ENCODE peak calls at places on chromosomes 11 and 22, in nine cellular contexts. One of them, this sample, is unnamed. For H3K9me2, the result is how much of the 10 kb centered on the place peaks cover.

GRCh38 chr11:85663080-85663729 is 1.7 kb downstream of the CREBZF start:
- DNase-seq in GM23338: no peak
- DNase-seq in GM23248: peak
- DNase-seq in OCI-LY7: peak
- DNase-seq in SK-N-SH: no peak
- DNase-seq in PC-3: no peak
- DNase-seq in HCT116: no peak
- DNase-seq in hepatocyte: peak
- DNase-seq in MM.1S: peak
- DNase-seq in this sample: no peak

GRCh38 chr11:69135420-69136363 is 20.0 kb upstream of the SMIM38 start:
- DNase-seq in GM23338: no peak
- DNase-seq in GM23248: no peak
- DNase-seq in OCI-LY7: no peak
- DNase-seq in SK-N-SH: no peak
- DNase-seq in PC-3: no peak
- DNase-seq in HCT116: no peak
- DNase-seq in hepatocyte: no peak
- DNase-seq in MM.1S: no peak
- DNase-seq in this sample: no peak

GRCh38 chr22:47802446-47802845 is 1040.0 kb downstream of the TBC1D22A start:
- DNase-seq in GM23338: no peak
- DNase-seq in GM23248: no peak
- DNase-seq in OCI-LY7: no peak
- DNase-seq in SK-N-SH: no peak
- DNase-seq in PC-3: no peak
- DNase-seq in HCT116: no peak
- DNase-seq in hepatocyte: no peak
- DNase-seq in MM.1S: no peak
- DNase-seq in this sample: no peak

GRCh38 chr11:111696556-111696955 is 69.6 kb downstream of the PPP2R1B start:
- DNase-seq in GM23338: no peak
- DNase-seq in GM23248: peak
- DNase-seq in OCI-LY7: no peak
- DNase-seq in SK-N-SH: no peak
- DNase-seq in PC-3: peak
- DNase-seq in HCT116: no peak
- DNase-seq in hepatocyte: no peak
- DNase-seq in MM.1S: no peak
- DNase-seq in this sample: no peak

GRCh38 chr22:46010177-46010867 is 33.4 kb upstream of the WNT7B start:
- DNase-seq in GM23338: no peak
- DNase-seq in GM23248: peak
- DNase-seq in OCI-LY7: no peak
- DNase-seq in SK-N-SH: no peak
- DNase-seq in PC-3: peak
- DNase-seq in HCT116: no peak
- DNase-seq in hepatocyte: no peak
- DNase-seq in MM.1S: peak
- DNase-seq in this sample: no peak

GRCh38 chr11:45234306-45235006 is 51.7 kb downstream of the SYT13 start:
- DNase-seq in GM23338: no peak
- DNase-seq in GM23248: no peak
- DNase-seq in OCI-LY7: no peak
- DNase-seq in SK-N-SH: no peak
- DNase-seq in PC-3: no peak
- DNase-seq in HCT116: no peak
- DNase-seq in hepatocyte: no peak
- DNase-seq in MM.1S: no peak
- DNase-seq in this sample: no peak

GRCh38 chr11:129846508-129847335 is 31.1 kb downstream of the TMEM45B start:
- DNase-seq in GM23338: no peak
- DNase-seq in GM23248: peak
- DNase-seq in OCI-LY7: peak
- DNase-seq in SK-N-SH: no peak
- DNase-seq in PC-3: peak
- DNase-seq in HCT116: no peak
- DNase-seq in hepatocyte: peak
- DNase-seq in MM.1S: peak
- DNase-seq in this sample: peak

GRCh38 chr11:72676874-72677341 is 2.7 kb upstream of the PDE2A start:
- DNase-seq in GM23338: peak
- DNase-seq in GM23248: peak
- DNase-seq in OCI-LY7: peak
- DNase-seq in SK-N-SH: no peak
- DNase-seq in PC-3: peak
- DNase-seq in HCT116: no peak
- DNase-seq in hepatocyte: peak
- DNase-seq in MM.1S: peak
- DNase-seq in this sample: no peak

GRCh38 chr22:38125038-38125610 is 14.6 kb upstream of the BAIAP2L2 start:
- DNase-seq in GM23338: no peak
- DNase-seq in GM23248: no peak
- DNase-seq in OCI-LY7: no peak
- DNase-seq in SK-N-SH: no peak
- DNase-seq in PC-3: no peak
- DNase-seq in HCT116: no peak
- DNase-seq in hepatocyte: no peak
- DNase-seq in MM.1S: no peak
- DNase-seq in this sample: no peak

GRCh38 chr11:34359548-34359891 is 1.7 kb upstream of the ABTB2 start:
- DNase-seq in GM23338: no peak
- DNase-seq in GM23248: no peak
- DNase-seq in OCI-LY7: no peak
- DNase-seq in SK-N-SH: peak
- DNase-seq in PC-3: no peak
- DNase-seq in HCT116: peak
- DNase-seq in hepatocyte: peak
- DNase-seq in MM.1S: no peak
- DNase-seq in this sample: no peak
- H3K9me2 ChIP-seq in GM23338: under half
- H3K9me2 ChIP-seq in GM23248: under half
- H3K9me2 ChIP-seq in OCI-LY7: under half
- H3K9me2 ChIP-seq in SK-N-SH: under half
- H3K9me2 ChIP-seq in PC-3: under half
- H3K9me2 ChIP-seq in HCT116: under half
- H3K9me2 ChIP-seq in hepatocyte: under half
- H3K9me2 ChIP-seq in MM.1S: under half
- H3K9me2 ChIP-seq in this sample: under half

GRCh38 chr22:27774200-27774599 is 27.4 kb downstream of the MN1 start:
- DNase-seq in GM23338: no peak
- DNase-seq in GM23248: no peak
- DNase-seq in OCI-LY7: no peak
- DNase-seq in SK-N-SH: no peak
- DNase-seq in PC-3: no peak
- DNase-seq in HCT116: no peak
- DNase-seq in hepatocyte: no peak
- DNase-seq in MM.1S: no peak
- DNase-seq in this sample: no peak

GRCh38 chr22:27775698-27776409 is 25.7 kb downstream of the MN1 start:
- DNase-seq in GM23338: peak
- DNase-seq in GM23248: no peak
- DNase-seq in OCI-LY7: no peak
- DNase-seq in SK-N-SH: peak
- DNase-seq in PC-3: no peak
- DNase-seq in HCT116: no peak
- DNase-seq in hepatocyte: no peak
- DNase-seq in MM.1S: no peak
- DNase-seq in this sample: no peak

GRCh38 chr22:27777128-27777527 is 24.4 kb downstream of the MN1 start:
- DNase-seq in GM23338: no peak
- DNase-seq in GM23248: peak
- DNase-seq in OCI-LY7: no peak
- DNase-seq in SK-N-SH: no peak
- DNase-seq in PC-3: no peak
- DNase-seq in HCT116: no peak
- DNase-seq in hepatocyte: no peak
- DNase-seq in MM.1S: no peak
- DNase-seq in this sample: no peak

GRCh38 chr22:27776410-27776958 is 25.1 kb downstream of the MN1 start:
- DNase-seq in GM23338: peak
- DNase-seq in GM23248: peak
- DNase-seq in OCI-LY7: no peak
- DNase-seq in SK-N-SH: peak
- DNase-seq in PC-3: no peak
- DNase-seq in HCT116: no peak
- DNase-seq in hepatocyte: no peak
- DNase-seq in MM.1S: no peak
- DNase-seq in this sample: no peak

DNA sequence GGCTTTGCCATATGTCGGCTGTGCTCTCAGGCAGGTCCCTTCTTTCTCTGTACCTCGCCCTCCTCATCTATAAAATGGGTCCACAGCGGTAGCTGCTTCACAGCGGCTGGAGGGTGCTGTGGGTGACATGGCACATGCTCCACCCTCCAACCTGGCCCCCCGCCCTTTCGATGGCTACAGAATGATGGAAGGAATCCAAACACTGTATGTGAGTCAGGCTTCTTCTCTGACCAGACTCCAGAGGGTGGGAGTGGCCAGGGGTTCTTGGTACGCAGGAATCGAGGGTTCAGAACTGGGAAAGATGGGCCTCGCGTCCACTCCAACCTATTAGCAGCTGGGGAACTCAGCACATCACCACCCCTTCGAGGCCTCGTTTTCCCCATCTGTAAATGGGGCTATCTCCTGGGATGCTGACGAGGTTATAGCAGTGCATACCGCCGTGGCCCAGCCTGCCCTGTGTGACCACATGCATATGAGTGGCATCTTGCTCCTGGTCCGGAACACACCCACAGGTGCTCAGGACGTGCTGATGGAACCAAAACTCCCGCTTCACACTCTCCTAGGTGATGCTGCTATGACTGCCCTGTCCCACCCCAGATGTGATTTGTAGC is 26.4 kb downstream of the MN1 start:
- DNase-seq in GM23338: no peak
- DNase-seq in GM23248: peak
- DNase-seq in OCI-LY7: no peak
- DNase-seq in SK-N-SH: no peak
- DNase-seq in PC-3: no peak
- DNase-seq in HCT116: no peak
- DNase-seq in hepatocyte: no peak
- DNase-seq in MM.1S: no peak
- DNase-seq in this sample: no peak
- H3K27ac ChIP-seq in GM23338: no peak
- H3K27ac ChIP-seq in GM23248: peak
- H3K27ac ChIP-seq in OCI-LY7: no peak
- H3K27ac ChIP-seq in SK-N-SH: no peak
- H3K27ac ChIP-seq in PC-3: no peak
- H3K27ac ChIP-seq in HCT116: no peak
- H3K27ac ChIP-seq in hepatocyte: no peak
- H3K27ac ChIP-seq in MM.1S: no peak
- H3K27ac ChIP-seq in this sample: no peak

GRCh38 chr11:114086394-114086793 is 26.9 kb downstream of the ZBTB16 start:
- DNase-seq in GM23338: no peak
- DNase-seq in GM23248: no peak
- DNase-seq in OCI-LY7: no peak
- DNase-seq in SK-N-SH: no peak
- DNase-seq in PC-3: no peak
- DNase-seq in HCT116: no peak
- DNase-seq in hepatocyte: no peak
- DNase-seq in MM.1S: no peak
- DNase-seq in this sample: no peak
- H3K4me2 ChIP-seq in GM23338: no peak
- H3K4me2 ChIP-seq in GM23248: no peak
- H3K4me2 ChIP-seq in OCI-LY7: no peak
- H3K4me2 ChIP-seq in SK-N-SH: no peak
- H3K4me2 ChIP-seq in PC-3: no peak
- H3K4me2 ChIP-seq in HCT116: no peak
- H3K4me2 ChIP-seq in hepatocyte: no peak
- H3K4me2 ChIP-seq in MM.1S: no peak
- H3K4me2 ChIP-seq in this sample: no peak

DNA sequence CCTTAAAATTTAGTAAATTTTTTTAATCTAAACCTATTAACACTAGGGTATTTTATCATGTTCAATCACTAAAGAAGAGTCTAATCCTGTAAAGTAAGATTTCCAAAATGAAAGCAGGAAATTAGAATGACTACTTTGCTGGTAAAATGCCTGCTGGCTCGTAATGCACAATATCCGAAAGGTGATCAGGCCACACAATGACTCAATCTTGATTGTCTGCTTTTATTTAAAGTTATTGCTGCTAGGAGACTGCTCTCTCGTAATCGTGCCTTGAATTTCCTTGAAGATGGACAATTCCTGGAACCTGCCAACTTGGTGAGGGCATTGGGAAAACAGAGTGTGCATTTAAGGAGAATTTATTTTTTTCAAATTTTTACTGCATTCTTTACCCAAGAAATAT is 1786.5 kb upstream of the RAG2 start:
- DNase-seq in GM23338: no peak
- DNase-seq in GM23248: no peak
- DNase-seq in OCI-LY7: no peak
- DNase-seq in SK-N-SH: no peak
- DNase-seq in PC-3: peak
- DNase-seq in HCT116: no peak
- DNase-seq in hepatocyte: no peak
- DNase-seq in MM.1S: no peak
- DNase-seq in this sample: peak
- H3K9me2 ChIP-seq in GM23338: under half
- H3K9me2 ChIP-seq in GM23248: under half
- H3K9me2 ChIP-seq in OCI-LY7: under half
- H3K9me2 ChIP-seq in SK-N-SH: under half
- H3K9me2 ChIP-seq in PC-3: under half
- H3K9me2 ChIP-seq in HCT116: under half
- H3K9me2 ChIP-seq in hepatocyte: under half
- H3K9me2 ChIP-seq in MM.1S: under half
- H3K9me2 ChIP-seq in this sample: under half

This sample was measured in PC-9.